ENCODE peak calls at places on chromosome 10, in six cellular contexts. G, L, N, Q, D and M are unnamed samples.
A peak's percentile ranks its signal among the peaks of the same experiment; 100 is the strongest.

GRCh38 chr10:80612261-80612660 is 74.6 kb downstream of the SH2D4B start:
- DNase-seq in G (no peak), L (no peak), N (no peak), Q (no peak), D (no peak), M (no peak)

GRCh38 chr10:29636178-29636577 is 1.4 kb upstream of the SVIL start:
- DNase-seq in G (no peak), L (no peak), N (no peak), Q (no peak), D (no peak), M (no peak)

GRCh38 chr10:119333146-119333792 is 125.9 kb downstream of the GRK5 start:
- DNase-seq in G (no peak), L (no peak), N (no peak), Q (no peak), D (no peak), M (no peak)

GRCh38 chr10:8137726-8138125 is 83.2 kb downstream of the GATA3 start:
- DNase-seq in G (no peak), L (no peak), N (no peak), Q (no peak), D (no peak), M (no peak)

GRCh38 chr10:20970044-20970443 is 72.9 kb upstream of the NEBL start:
- DNase-seq in G (no peak), L (no peak), N (peak; percentile 10), Q (no peak), D (no peak), M (no peak)

GRCh38 chr10:73576178-73576889 is 14.8 kb downstream of the USP54 start:
- DNase-seq in G (peak; percentile 32), L (no peak), N (no peak), Q (peak; percentile 29), D (peak; percentile 46), M (no peak)

GRCh38 chr10:127046975-127047877 is 142.0 kb downstream of the DOCK1 start:
- DNase-seq in G (no peak), L (no peak), N (no peak), Q (no peak), D (no peak), M (peak; percentile 38)

GRCh38 chr10:32307609-32308008 is 39.3 kb downstream of the EPC1 start:
- DNase-seq in G (no peak), L (no peak), N (no peak), Q (no peak), D (no peak), M (no peak)

GRCh38 chr10:98258683-98259454 is 9.1 kb downstream of the LOXL4 start:
- DNase-seq in G (no peak), L (no peak), N (no peak), Q (no peak), D (no peak), M (no peak)

GRCh38 chr10:119522747-119523426 is 19.6 kb downstream of the RGS10 start:
- DNase-seq in G (no peak), L (no peak), N (no peak), Q (no peak), D (no peak), M (no peak)

GRCh38 chr10:5524721-5525531 is at the start of gene CALML3:
- DNase-seq in G (no peak), L (no peak), N (no peak), Q (no peak), D (peak; percentile 20), M (no peak)

GRCh38 chr10:44180321-44181154 is 204.4 kb downstream of the CXCL12 start:
- DNase-seq in G (peak; percentile 80), L (no peak), N (no peak), Q (no peak), D (no peak), M (no peak)

GRCh38 chr10:97332586-97333350 is 1.8 kb downstream of the FRAT2 start:
- DNase-seq in G (no peak), L (no peak), N (peak; percentile 45), Q (no peak), D (peak; percentile 61), M (no peak)

GRCh38 chr10:70849582-70850016 is 33.9 kb downstream of the SGPL1 start:
- DNase-seq in G (no peak), L (no peak), N (no peak), Q (no peak), D (no peak), M (no peak)

GRCh38 chr10:74437822-74438221 is 286.8 kb downstream of the ADK start:
- DNase-seq in G (no peak), L (no peak), N (no peak), Q (no peak), D (no peak), M (no peak)

GRCh38 chr10:90920986-90921643 is at the start of gene ANKRD1:
- DNase-seq in G (no peak), L (peak; percentile 58), N (peak; percentile 85), Q (no peak), D (no peak), M (no peak)

GRCh38 chr10:1094112-1095057 is 38.2 kb downstream of the WDR37 start:
- DNase-seq in G (no peak), L (no peak), N (no peak), Q (peak; percentile 71), D (no peak), M (peak; percentile 34)

GRCh38 chr10:123897146-123897545 is 5.5 kb upstream of the CPXM2 start:
- DNase-seq in G (no peak), L (no peak), N (no peak), Q (no peak), D (no peak), M (no peak)
- TF ChIP-seq CTCF in G (no peak), L (peak; percentile 10), N (no peak), Q (no peak), D (no peak), M (no peak)

DNA sequence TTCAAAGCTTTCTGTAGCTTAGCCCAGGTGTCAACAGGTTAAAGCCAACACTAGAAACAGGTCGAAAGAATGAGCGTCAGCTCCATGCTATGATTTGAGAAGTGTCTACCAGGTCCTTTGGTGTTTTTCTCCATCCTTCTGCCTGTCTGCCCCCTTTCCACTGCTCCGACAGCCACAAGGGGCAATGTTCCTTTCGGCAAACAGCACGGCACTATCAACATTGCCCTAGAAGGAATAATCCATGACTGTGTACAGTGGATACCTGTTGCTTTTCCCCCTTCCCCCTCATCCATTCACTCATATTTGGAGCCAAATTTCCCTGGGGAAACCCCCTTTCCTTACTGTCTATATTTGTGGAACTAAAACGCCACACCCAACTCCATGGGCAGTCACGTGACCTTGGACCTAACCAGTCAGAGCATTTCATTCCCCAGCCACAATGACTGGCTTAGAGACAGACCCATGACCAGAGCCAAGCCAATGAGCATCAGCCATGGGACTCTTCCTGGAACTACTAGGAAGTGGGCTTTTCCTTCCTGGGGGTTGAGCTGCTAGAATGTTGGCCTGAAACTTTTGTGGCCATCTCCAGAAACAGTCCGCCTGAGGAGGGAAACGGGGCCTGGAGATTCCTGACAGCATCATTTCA is 51.5 kb downstream of the AFAP1L2 start:
- DNase-seq in G (no peak), L (no peak), N (no peak), Q (no peak), D (no peak), M (no peak)
- TF ChIP-seq CTCF in G (no peak), L (no peak), N (no peak), Q (no peak), D (no peak), M (no peak)

GRCh38 chr10:112448903-112449302 is 1.9 kb downstream of the VTI1A start:
- DNase-seq in G (no peak), L (no peak), N (no peak), Q (no peak), D (no peak), M (no peak)

GRCh38 chr10:112442063-112442462 is 4.7 kb downstream of the ZDHHC6 start:
- DNase-seq in G (no peak), L (no peak), N (no peak), Q (no peak), D (no peak), M (no peak)

GRCh38 chr10:112441520-112441919 is 5.2 kb downstream of the ZDHHC6 start:
- DNase-seq in G (no peak), L (no peak), N (no peak), Q (no peak), D (no peak), M (no peak)

GRCh38 chr10:112446055-112446854 is 459 bp downstream of the ZDHHC6 start:
- DNase-seq in G (no peak), L (no peak), N (no peak), Q (no peak), D (no peak), M (no peak)

DNA sequence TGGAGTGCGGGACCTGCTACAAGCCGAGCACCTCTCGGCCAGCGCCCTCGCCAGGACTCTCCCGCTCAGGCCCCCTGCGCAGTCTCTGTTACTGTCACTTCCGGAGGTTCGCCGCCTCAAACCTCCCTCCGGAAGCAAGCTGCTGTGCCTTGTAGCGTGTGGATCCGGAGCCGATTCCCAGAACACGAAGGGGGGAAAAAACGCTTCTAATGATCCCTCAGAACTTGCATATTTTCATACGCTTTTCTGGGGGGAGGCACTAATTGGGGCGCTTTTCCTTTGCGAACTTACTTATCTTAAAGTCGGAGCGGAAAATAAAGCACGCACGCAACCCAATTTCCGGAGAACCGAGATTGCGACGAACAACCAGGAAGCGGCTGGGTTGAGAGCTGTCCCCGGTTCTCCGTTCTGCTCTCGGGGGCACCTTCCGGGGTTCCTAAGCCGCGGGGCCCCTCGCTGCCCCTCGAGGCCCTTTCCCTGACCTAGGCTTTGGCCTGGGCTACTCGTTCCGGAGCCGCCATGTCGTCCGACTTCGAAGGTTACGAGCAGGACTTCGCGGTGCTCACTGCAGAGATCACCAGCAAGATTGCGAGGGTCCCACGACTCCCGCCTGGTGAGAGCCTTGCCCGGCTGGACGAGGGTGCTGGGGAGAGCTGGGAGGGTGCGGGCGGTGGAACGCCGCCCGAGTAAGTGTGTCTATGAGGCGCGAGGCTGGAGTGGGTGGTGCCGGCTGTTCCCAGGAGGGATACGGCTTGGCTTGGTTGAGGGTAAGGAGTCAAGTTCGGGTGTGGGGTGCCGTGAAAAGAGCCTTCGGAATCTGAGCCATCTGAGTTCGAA is at the start of the genes VTI1A and ZDHHC6:
- DNase-seq in G (peak; percentile 82), L (peak; percentile 84), N (peak; percentile 58), Q (peak; percentile 86), D (peak; percentile 85), M (peak; percentile 91)
- TF ChIP-seq CTCF in G (no peak), L (peak; percentile 29), N (peak; percentile 33), Q (no peak), D (no peak), M (peak; percentile 31)

DNA sequence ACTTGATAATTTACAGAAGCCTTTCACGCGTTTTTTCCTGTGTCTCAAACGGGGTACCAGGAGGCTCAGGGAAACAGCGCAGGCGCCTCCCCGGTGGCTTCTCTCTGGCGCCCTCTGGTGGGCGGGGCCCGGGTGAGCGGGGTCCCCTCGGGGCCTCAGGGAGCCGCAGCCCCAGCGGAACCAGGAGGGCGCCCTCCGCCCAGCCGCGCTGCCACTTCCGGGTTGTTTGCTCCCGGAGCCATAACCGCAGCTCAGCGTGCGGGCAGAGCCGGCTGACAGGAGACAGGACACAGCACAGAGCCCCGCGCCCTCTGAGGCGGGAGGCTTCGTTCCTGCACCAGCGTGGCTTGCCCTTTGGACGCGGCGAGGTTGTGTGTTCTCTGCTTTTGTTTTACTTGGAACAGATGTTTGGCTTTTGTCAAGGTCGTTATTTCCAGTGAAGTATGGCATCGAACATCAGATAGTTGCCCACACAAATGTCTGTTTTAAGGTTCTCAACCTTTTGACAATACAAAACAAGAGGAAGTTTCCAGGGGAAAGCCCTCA is 6.9 kb upstream of the CYP2E1 start:
- DNase-seq in G (peak; percentile 56), L (peak; percentile 80), N (peak; percentile 13), Q (peak; percentile 90), D (peak; percentile 90), M (no peak)
- TF ChIP-seq CTCF in G (peak; percentile 74), L (peak; percentile 91), N (peak; percentile 100), Q (peak; percentile 77), D (no peak), M (peak; percentile 42)

GRCh38 chr10:124279298-124279697 is 139.4 kb downstream of the OAT start:
- DNase-seq in G (no peak), L (no peak), N (no peak), Q (no peak), D (no peak), M (no peak)
- TF ChIP-seq CTCF in G (no peak), L (no peak), N (no peak), Q (no peak), D (no peak), M (no peak)